ENCODE peak calls at places on chromosomes 7 and 10, in six cellular contexts. P, Q, M, V, L and J are unnamed samples.

GRCh38 chr7:17086403-17086802 is 204.6 kb upstream of the AGR3 start:
- DNase-seq in P (no peak), Q (no peak), M (no peak), V (no peak), L (no peak), J (no peak)

GRCh38 chr10:26479766-26480492 is 41.8 kb downstream of the APBB1IP start:
- DNase-seq in P (no peak), Q (no peak), M (no peak), V (no peak), L (no peak), J (no peak)

GRCh38 chr10:109067051-109067450 is 856.3 kb downstream of the XPNPEP1 start:
- DNase-seq in P (no peak), Q (no peak), M (no peak), V (no peak), L (no peak), J (no peak)

GRCh38 chr7:133550145-133550544 is 297.3 kb downstream of the EXOC4 start:
- DNase-seq in P (no peak), Q (no peak), M (no peak), V (no peak), L (no peak), J (no peak)

GRCh38 chr10:77877461-77878344 is 48.9 kb downstream of the DLG5 start:
- DNase-seq in P (peak), Q (peak), M (peak), V (peak), L (peak), J (no peak)

GRCh38 chr7:4763091-4763793 is 12.2 kb upstream of the AP5Z1 start:
- DNase-seq in P (no peak), Q (no peak), M (no peak), V (no peak), L (no peak), J (no peak)

GRCh38 chr7:111914287-111914686 is 291.9 kb downstream of the DOCK4 start:
- DNase-seq in P (no peak), Q (no peak), M (no peak), V (no peak), L (no peak), J (no peak)

GRCh38 chr7:93011351-93012294 is 106.2 kb downstream of the SAMD9 start:
- DNase-seq in P (peak), Q (no peak), M (no peak), V (peak), L (no peak), J (no peak)

GRCh38 chr7:44978511-44979366 is at the start of gene MYO1G:
- DNase-seq in P (no peak), Q (peak), M (no peak), V (no peak), L (no peak), J (no peak)

GRCh38 chr10:117457071-117457810 is 82.0 kb upstream of the PDZD8 start:
- DNase-seq in P (no peak), Q (peak), M (no peak), V (no peak), L (no peak), J (no peak)

GRCh38 chr10:120514035-120514620 is 57.1 kb downstream of the PLPP4 start:
- DNase-seq in P (peak), Q (peak), M (peak), V (peak), L (peak), J (peak)

GRCh38 chr10:22704348-22705341 is 9.7 kb downstream of the PIP4K2A start:
- DNase-seq in P (no peak), Q (no peak), M (no peak), V (no peak), L (no peak), J (no peak)

GRCh38 chr10:98416989-98417388 is 2.0 kb upstream of the PYROXD2 start:
- DNase-seq in P (no peak), Q (no peak), M (no peak), V (no peak), L (no peak), J (no peak)

GRCh38 chr7:157548691-157549265 is 212.0 kb downstream of the DNAJB6 start:
- DNase-seq in P (no peak), Q (peak), M (no peak), V (no peak), L (no peak), J (no peak)

GRCh38 chr7:114086906-114087651 is 168.3 kb upstream of the PPP1R3A start:
- DNase-seq in P (peak), Q (peak), M (peak), V (peak), L (peak), J (no peak)

GRCh38 chr10:11018426-11018818 is 750 bp downstream of the CELF2 start:
- DNase-seq in P (no peak), Q (peak), M (peak), V (no peak), L (peak), J (no peak)

GRCh38 chr10:29106287-29106686 is 182.6 kb upstream of the LYZL1 start:
- DNase-seq in P (no peak), Q (no peak), M (no peak), V (no peak), L (no peak), J (no peak)

GRCh38 chr10:61835909-61836232 is 65.6 kb upstream of the ARID5B start:
- DNase-seq in P (peak), Q (no peak), M (no peak), V (peak), L (no peak), J (no peak)

GRCh38 chr10:13633689-13634088 is 46.9 kb downstream of the PRPF18 start:
- DNase-seq in P (peak), Q (no peak), M (no peak), V (peak), L (peak), J (no peak)

GRCh38 chr7:105429746-105430612 is 41.3 kb upstream of the SRPK2 start:
- DNase-seq in P (peak), Q (peak), M (peak), V (peak), L (peak), J (no peak)

GRCh38 chr10:80599424-80599847 is 61.7 kb downstream of the SH2D4B start:
- DNase-seq in P (peak), Q (peak), M (peak), V (peak), L (peak), J (no peak)

GRCh38 chr10:127345231-127345965 is 149.0 kb upstream of the INSYN2A start:
- DNase-seq in P (no peak), Q (no peak), M (no peak), V (no peak), L (peak), J (no peak)
- TF ChIP-seq CTCF in P (no peak), Q (no peak), M (no peak), V (no peak), L (no peak), J (no peak)

GRCh38 chr7:23276381-23276780 is 22.8 kb upstream of the MALSU1 start:
- DNase-seq in P (no peak), Q (peak), M (peak), V (no peak), L (peak), J (no peak)
- TF ChIP-seq CTCF in P (no peak), Q (peak), M (no peak), V (peak), L (peak), J (no peak)

DNA sequence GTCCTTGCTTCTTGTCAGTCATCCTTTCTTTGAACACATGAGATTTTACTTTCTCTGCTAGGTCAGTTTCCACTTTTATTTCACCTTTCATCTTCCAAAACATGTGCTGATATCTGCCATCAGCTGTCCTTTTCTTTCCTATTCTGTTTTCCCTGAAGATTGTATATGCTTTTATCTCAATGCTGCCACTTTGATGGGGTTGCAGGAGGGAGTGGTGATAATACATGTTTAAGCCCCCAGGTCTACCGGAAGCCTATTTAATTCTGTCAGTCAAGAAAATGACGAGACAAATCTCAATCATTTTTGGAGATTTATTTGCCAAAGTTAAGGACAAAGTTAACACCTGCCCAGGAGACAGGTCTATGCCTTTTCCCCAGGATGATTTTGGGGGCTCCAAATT is 73.8 kb downstream of the MRPL32 start:
- DNase-seq in P (no peak), Q (no peak), M (no peak), V (no peak), L (no peak), J (no peak)
- TF ChIP-seq CTCF in P (no peak), Q (no peak), M (no peak), V (no peak), L (no peak), J (no peak)

DNA sequence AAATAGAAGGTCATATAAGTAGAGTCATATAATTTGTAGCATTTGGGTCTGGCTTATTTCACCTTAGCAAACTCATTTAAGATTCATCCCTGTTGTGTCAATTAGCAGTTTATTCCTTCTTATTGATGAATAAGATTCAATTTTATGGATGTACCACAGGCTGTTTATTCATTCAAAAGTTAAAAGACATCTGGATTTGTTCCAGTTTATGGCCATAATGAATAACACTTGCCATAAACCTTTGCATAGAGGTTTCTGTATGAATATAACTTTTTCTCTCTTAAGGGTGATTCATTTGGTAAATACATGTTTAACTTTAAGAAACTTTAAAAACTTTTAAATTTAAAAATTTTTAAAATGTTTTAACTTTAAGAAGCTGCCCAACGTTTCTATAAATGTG is 66.4 kb downstream of the CPED1 start:
- DNase-seq in P (no peak), Q (no peak), M (no peak), V (no peak), L (no peak), J (no peak)
- TF ChIP-seq CTCF in P (no peak), Q (no peak), M (no peak), V (no peak), L (no peak), J (no peak)

GRCh38 chr10:137031-137430 is 1.8 kb downstream of the ZMYND11 start:
- DNase-seq in P (peak), Q (peak), M (peak), V (peak), L (peak), J (no peak)
- TF ChIP-seq CTCF in P (peak), Q (peak), M (peak), V (peak), L (peak), J (peak)

GRCh38 chr10:63866747-63867140 is 345.5 kb downstream of the REEP3 start:
- DNase-seq in P (no peak), Q (no peak), M (no peak), V (peak), L (peak), J (no peak)
- TF ChIP-seq CTCF in P (peak), Q (peak), M (peak), V (no peak), L (no peak), J (peak)

DNA sequence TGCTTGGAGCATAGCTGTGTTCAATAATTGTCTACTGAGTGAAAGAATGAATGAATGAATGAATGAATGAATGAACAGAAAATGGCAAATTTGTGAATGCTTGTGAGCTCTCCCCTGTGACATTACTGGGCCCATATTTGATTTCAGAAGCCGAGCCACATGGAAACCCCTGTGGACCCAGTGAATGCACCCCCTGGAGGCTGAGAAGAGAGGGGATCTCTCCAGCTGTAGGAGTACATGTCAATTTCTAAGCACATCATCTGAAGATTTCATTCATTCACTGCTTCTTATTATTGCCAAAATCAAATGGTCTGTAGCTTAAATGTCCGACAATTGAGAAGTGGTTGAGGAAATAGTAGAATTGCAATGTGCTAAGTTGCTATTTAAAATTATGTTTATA is 58.3 kb upstream of the DOCK1 start:
- DNase-seq in P (no peak), Q (no peak), M (no peak), V (no peak), L (no peak), J (no peak)
- TF ChIP-seq CTCF in P (no peak), Q (peak), M (no peak), V (no peak), L (peak), J (no peak)

GRCh38 chr10:33123680-33124079 is 165.7 kb upstream of the ITGB1 start:
- DNase-seq in P (no peak), Q (no peak), M (no peak), V (peak), L (no peak), J (no peak)
- TF ChIP-seq CTCF in P (no peak), Q (no peak), M (no peak), V (no peak), L (no peak), J (no peak)

GRCh38 chr7:30199271-30199670 is 64.5 kb downstream of the MTURN start:
- DNase-seq in P (no peak), Q (no peak), M (no peak), V (no peak), L (no peak), J (no peak)

GRCh38 chr7:30202671-30203070 is 67.9 kb downstream of the MTURN start:
- DNase-seq in P (no peak), Q (no peak), M (no peak), V (no peak), L (peak), J (no peak)

GRCh38 chr7:30201161-30201666 is 66.4 kb downstream of the MTURN start:
- DNase-seq in P (no peak), Q (no peak), M (no peak), V (no peak), L (no peak), J (no peak)

GRCh38 chr7:30200591-30200990 is 65.8 kb downstream of the MTURN start:
- DNase-seq in P (no peak), Q (no peak), M (no peak), V (no peak), L (no peak), J (no peak)

GRCh38 chr7:30201921-30202320 is 67.1 kb downstream of the MTURN start:
- DNase-seq in P (no peak), Q (no peak), M (no peak), V (no peak), L (no peak), J (no peak)
- TF ChIP-seq CTCF in P (no peak), Q (no peak), M (no peak), V (no peak), L (no peak), J (no peak)